ENCODE peak calls at places on chromosomes 16 and 17, in seven cellular contexts. S is activated CD4-positive, alpha-beta T cell treated with anti-CD3 and anti-CD28 coated beads, Interleukin-2, amount 50 U/mL, for 4 hours; Y is NCI-H2081; F is choroid plexus epithelial cell; A is activated naive CD4-positive, alpha-beta T cell; M is stimulated activated CD4-positive, alpha-beta T cell treated with anti-CD3 and anti-CD28 coated beads, Interleukin-4, amount 100 ng/mL, for 1 hour; D is mesothelial cell of epicardium. H is an unnamed sample.

GRCh38 chr17:14341866-14342265 is 41.0 kb downstream of the HS3ST3B1 start:
- DNase-seq in F (no peak), A (no peak), M (no peak), S (no peak), D (no peak), Y (no peak), H (no peak)

GRCh38 chr17:71828182-71828596 is 292.6 kb upstream of the SOX9 start:
- DNase-seq in D (no peak), F (peak; percentile 47), A (no peak), S (no peak), M (no peak), Y (peak; percentile 98), H (no peak)

GRCh38 chr16:86628614-86629013 is 50.3 kb downstream of the FOXL1 start:
- DNase-seq in Y (no peak), A (no peak), D (no peak), M (no peak), F (no peak), S (no peak), H (no peak)

GRCh38 chr16:1495281-1496262 is 2.4 kb downstream of the TELO2 start:
- DNase-seq in M (no peak), A (no peak), S (no peak), D (no peak), Y (no peak), F (no peak), H (no peak)

GRCh38 chr16:22373662-22374310 is 633 bp downstream of the CDR2 start:
- DNase-seq in M (peak; percentile 47), A (no peak), Y (peak; percentile 32), F (no peak), D (no peak), S (peak; percentile 18), H (peak; percentile 26)

GRCh38 chr17:77284023-77284617 is 143.4 kb downstream of the SEC14L1 start:
- DNase-seq in S (no peak), M (no peak), F (no peak), D (no peak), A (no peak), Y (no peak), H (no peak)

GRCh38 chr17:81027038-81027437 is 7.9 kb upstream of the BAIAP2 start:
- DNase-seq in F (no peak), A (no peak), M (no peak), Y (no peak), S (no peak), D (no peak), H (no peak)

GRCh38 chr16:11361751-11362742 is 16.8 kb downstream of the RMI2 start:
- DNase-seq in F (no peak), A (no peak), S (no peak), Y (no peak), M (no peak), D (no peak), H (no peak)

GRCh38 chr17:58156839-58157803 is 8.9 kb downstream of the OR4D1 start:
- DNase-seq in Y (peak; percentile 43), S (peak; percentile 22), A (no peak), D (no peak), M (peak; percentile 60), F (peak; percentile 1), H (peak; percentile 61)

GRCh38 chr17:45050680-45051059 is 762 bp downstream of the DCAKD start:
- DNase-seq in D (no peak), F (peak; percentile 40), M (peak; percentile 36), A (no peak), Y (peak; percentile 47), S (peak; percentile 42), H (no peak)

GRCh38 chr16:16071631-16072244 is 122.3 kb downstream of the ABCC1 start:
- DNase-seq in M (no peak), A (no peak), S (no peak), Y (no peak), D (no peak), F (peak; percentile 92), H (no peak)

GRCh38 chr16:79169239-79169638 is 431.3 kb downstream of the MAF start:
- DNase-seq in F (no peak), S (no peak), A (no peak), M (no peak), D (no peak), Y (no peak), H (no peak)

GRCh38 chr16:89701425-89702406 is at the start of gene SPATA2L:
- DNase-seq in A (peak; percentile 92), Y (peak; percentile 91), D (peak; percentile 94), S (peak; percentile 97), F (peak; percentile 93), M (peak; percentile 97), H (peak; percentile 75)

GRCh38 chr16:87393680-87394055 is 1.5 kb downstream of the MAP1LC3B start:
- DNase-seq in F (no peak), D (no peak), S (no peak), Y (no peak), A (no peak), M (no peak), H (no peak)

GRCh38 chr17:81701288-81702071 is 1.7 kb upstream of the MRPL12 start:
- DNase-seq in Y (no peak), S (no peak), A (no peak), M (no peak), D (peak; percentile 12), F (no peak), H (no peak)

GRCh38 chr16:9123871-9124270 is 32.4 kb downstream of the HAPSTR1 start:
- DNase-seq in M (no peak), D (no peak), F (no peak), Y (peak; percentile 4), A (no peak), S (no peak), H (no peak)

GRCh38 chr16:69567031-69567680 is 1.4 kb downstream of the NFAT5 start:
- DNase-seq in F (peak; percentile 64), D (no peak), A (no peak), S (no peak), Y (no peak), M (no peak), H (peak; percentile 43)

H was measured in NCI-H526 treated with DMSO at 0.1 percent for 48 hours.